ENCODE peak calls at places on chromosomes 5 and 9, in seven cellular contexts. N is IMR-90, R is A549, X is HepG2, O is K562, Q is GM12878, U is H1. F is an unnamed sample.

GRCh38 chr5:165138261-165138660 is 1632.8 kb downstream of the MAT2B start:
- DNase-seq in R (no peak), X (no peak), U (no peak), O (no peak), Q (no peak), N (no peak), F (no peak)

GRCh38 chr5:80590766-80591165 is 20.7 kb upstream of the ANKRD34B start:
- DNase-seq in U (no peak), Q (no peak), R (no peak), O (no peak), N (no peak), X (no peak), F (no peak)

GRCh38 chr9:84218322-84218721 is 122.2 kb downstream of the SLC28A3 start:
- DNase-seq in X (no peak), N (no peak), R (no peak), U (no peak), Q (no peak), O (no peak), F (no peak)

GRCh38 chr5:1474183-1474839 is 29.1 kb upstream of the SLC6A3 start:
- DNase-seq in R (no peak), N (no peak), Q (no peak), O (no peak), U (no peak), X (no peak), F (no peak)

GRCh38 chr9:132826131-132826530 is 52.0 kb downstream of the AK8 start:
- DNase-seq in X (no peak), O (no peak), U (no peak), R (no peak), N (no peak), Q (no peak), F (no peak)

GRCh38 chr5:579211-579610 is 32.9 kb upstream of the CEP72 start:
- DNase-seq in R (no peak), N (no peak), U (no peak), O (no peak), X (no peak), Q (no peak), F (no peak)

GRCh38 chr5:153552886-153553285 is 62.4 kb downstream of the GRIA1 start:
- DNase-seq in O (no peak), U (no peak), N (peak; percentile 38), R (no peak), Q (no peak), X (no peak), F (no peak)

GRCh38 chr5:136040746-136041415 is 12.1 kb downstream of the TGFBI start:
- DNase-seq in X (no peak), U (no peak), N (no peak), R (no peak), Q (no peak), O (no peak), F (no peak)

GRCh38 chr5:7534505-7534904 is 138.6 kb downstream of the ADCY2 start:
- DNase-seq in O (no peak), R (no peak), X (no peak), U (no peak), Q (no peak), N (no peak), F (no peak)

GRCh38 chr5:40985501-40985900 is 76.2 kb downstream of the C7 start:
- DNase-seq in U (no peak), R (no peak), Q (no peak), X (no peak), N (no peak), O (no peak), F (no peak)

GRCh38 chr5:34626036-34626435 is 30.1 kb upstream of the RAI14 start:
- DNase-seq in O (no peak), N (peak; percentile 93), U (no peak), X (no peak), R (peak; percentile 31), Q (no peak), F (no peak)

GRCh38 chr9:92634712-92635605 is 35.0 kb downstream of the IPPK start:
- DNase-seq in O (peak; percentile 85), X (peak; percentile 55), R (peak; percentile 92), U (peak; percentile 84), Q (peak; percentile 15), N (peak; percentile 70), F (peak; percentile 41)

GRCh38 chr5:149341846-149342245 is 3.5 kb upstream of the GRPEL2 start:
- DNase-seq in U (no peak), N (no peak), O (no peak), X (no peak), Q (no peak), R (no peak), F (no peak)

GRCh38 chr9:17185630-17186029 is 50.8 kb downstream of the CNTLN start:
- DNase-seq in O (no peak), U (no peak), Q (no peak), N (no peak), R (no peak), X (no peak), F (no peak)

GRCh38 chr9:123073991-123074422 is 40.5 kb downstream of the GPR21 start:
- DNase-seq in O (no peak), Q (no peak), N (peak; percentile 57), R (no peak), X (no peak), U (no peak), F (no peak)

GRCh38 chr9:35110327-35110758 is 5.3 kb downstream of the ATOSB start:
- DNase-seq in U (no peak), R (no peak), Q (no peak), X (no peak), N (peak; percentile 43), O (no peak), F (no peak)

GRCh38 chr9:129525781-129526180 is 95.1 kb downstream of the C9orf50 start:
- DNase-seq in U (no peak), R (no peak), O (no peak), Q (no peak), X (no peak), N (no peak), F (no peak)

GRCh38 chr5:56914678-56915077 is 5.3 kb downstream of the SETD9 start:
- DNase-seq in U (no peak), O (no peak), R (no peak), X (no peak), N (no peak), Q (no peak), F (no peak)

GRCh38 chr5:76689321-76690026 is 26.5 kb upstream of the F2R start:
- DNase-seq in U (no peak), Q (no peak), R (no peak), O (no peak), X (no peak), N (peak; percentile 96), F (peak; percentile 22)

GRCh38 chr5:178259623-178260536 is 27.3 kb upstream of the PHYKPL start:
- DNase-seq in R (no peak), N (no peak), O (no peak), Q (no peak), X (no peak), U (no peak), F (no peak)

GRCh38 chr9:133803028-133803585 is 65.0 kb upstream of the SARDH start:
- DNase-seq in Q (no peak), U (no peak), O (no peak), R (no peak), X (no peak), N (peak; percentile 33), F (no peak)

GRCh38 chr9:96612105-96612965 is 7.3 kb downstream of the CDC14B start:
- DNase-seq in N (peak; percentile 96), O (no peak), X (peak; percentile 84), R (peak; percentile 57), U (no peak), Q (no peak), F (no peak)

GRCh38 chr9:135666534-135667402 is 3.7 kb downstream of the LCN9 start:
- DNase-seq in U (no peak), O (no peak), R (no peak), Q (no peak), X (no peak), N (no peak), F (no peak)

GRCh38 chr5:180830253-180831138 is 27.9 kb upstream of the MGAT1 start:
- DNase-seq in U (no peak), N (peak; percentile 39), X (no peak), Q (no peak), O (peak; percentile 79), R (peak; percentile 56), F (no peak)

GRCh38 chr5:100787648-100788047 is 115.4 kb downstream of the ST8SIA4 start:
- DNase-seq in O (no peak), U (no peak), Q (no peak), X (no peak), N (no peak), R (no peak), F (no peak)
- H3K4me2 ChIP-seq in O (no peak overlapping the region), U (no peak overlapping the region), Q (no peak overlapping the region), X (no peak overlapping the region), N (no peak overlapping the region), R (no peak overlapping the region), F (no peak overlapping the region)

DNA sequence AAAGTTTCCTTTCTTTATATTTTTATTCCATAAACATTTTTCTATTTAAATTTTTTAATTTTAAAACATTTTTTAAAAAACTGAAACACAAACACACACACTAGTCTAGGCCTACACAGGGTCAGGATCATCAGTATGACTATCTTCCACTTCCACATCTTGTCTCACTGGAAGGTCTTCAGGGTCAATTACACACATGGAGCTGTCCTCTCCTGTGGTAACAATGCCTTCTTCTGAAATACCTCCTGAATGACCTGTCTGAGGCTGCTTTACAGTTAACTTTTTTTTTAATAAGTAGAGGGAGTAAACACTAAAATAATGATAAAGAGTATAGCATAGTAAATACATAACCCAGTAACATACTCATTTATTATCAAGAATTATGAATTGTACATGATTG is 17.3 kb upstream of the CEP120 start:
- DNase-seq in N (peak; percentile 55), O (no peak), Q (no peak), X (no peak), R (no peak), U (no peak), F (no peak)
- TF ChIP-seq CEBPB in N (no peak), O (no peak), Q (no peak), X (no peak), R (no peak), U (no peak), F (no peak)

GRCh38 chr9:73180373-73180772 is 28.7 kb downstream of the ANXA1 start:
- DNase-seq in X (no peak), Q (no peak), U (no peak), N (peak; percentile 71), R (no peak), O (peak; percentile 13), F (no peak)
- H3K4me2 ChIP-seq in X (no peak overlapping the region), Q (no peak overlapping the region), U (no peak overlapping the region), N (no peak overlapping the region), R (peak overlapping the region; percentile 79), O (no peak overlapping the region), F (peak overlapping the region; percentile 68)

GRCh38 chr9:4680178-4680535 is 788 bp downstream of the CDC37L1 start:
- DNase-seq in O (no peak), Q (no peak), X (no peak), N (no peak), U (no peak), R (no peak), F (no peak)

GRCh38 chr9:4677392-4677791 is 2.0 kb upstream of the CDC37L1 start:
- DNase-seq in N (no peak), U (no peak), O (no peak), Q (no peak), X (no peak), R (no peak), F (no peak)

GRCh38 chr9:4679268-4680177 is at the start of gene CDC37L1:
- DNase-seq in N (peak; percentile 94), Q (peak; percentile 83), U (peak; percentile 85), O (peak; percentile 91), R (peak; percentile 91), X (peak; percentile 91), F (peak; percentile 87)

GRCh38 chr9:4680750-4681149 is 1.4 kb downstream of the CDC37L1 start:
- DNase-seq in N (peak; percentile 31), O (no peak), R (no peak), Q (no peak), U (no peak), X (peak; percentile 38), F (no peak)

GRCh38 chr9:4678679-4679267 is 596 bp upstream of the CDC37L1 start:
- DNase-seq in X (peak; percentile 41), N (peak; percentile 19), O (no peak), Q (no peak), U (no peak), R (no peak), F (no peak)
- TF ChIP-seq CEBPB in X (no peak), N (no peak), O (no peak), Q (no peak), U (no peak), R (no peak), F (no peak)